ENCODE peak calls at places on chromosomes 4 and X, in ten cellular contexts. Y is GM13976, C is neural crest cell, V is type B pancreatic cell, L is HFF-Myc, A is AML-193, I is H4, W is upper lobe of right lung, M is dorsolateral prefrontal cortex, G is GM23248. U is an unnamed sample.

GRCh38 chr4:978957-979701 is 5.8 kb upstream of the DGKQ start:
- DNase-seq in Y (no peak), C (no peak), V (no peak), L (no peak), A (peak; percentile 92), I (no peak), W (no peak), M (no peak), G (peak; percentile 70), U (no peak)

GRCh38 chr4:189022441-189023035 is 883.3 kb downstream of the TRIML1 start:
- DNase-seq in Y (no peak), C (no peak), V (no peak), L (no peak), A (no peak), I (peak; percentile 55), W (no peak), M (no peak), G (peak; percentile 10), U (no peak)

GRCh38 chr4:13851541-13851940 is 224.0 kb upstream of the BOD1L1 start:
- DNase-seq in Y (no peak), C (no peak), V (no peak), L (no peak), A (no peak), I (no peak), W (no peak), M (no peak), G (no peak), U (no peak)

GRCh38 chrX:8864151-8864550 is 63.0 kb upstream of the FAM9A start:
- DNase-seq in Y (no peak), C (no peak), V (no peak), L (no peak), A (no peak), I (no peak), W (no peak), M (no peak), G (no peak), U (no peak)

GRCh38 chr4:121714548-121714947 is 17.8 kb upstream of the ANXA5 start:
- DNase-seq in Y (no peak), C (no peak), V (no peak), L (no peak), A (no peak), I (no peak), W (no peak), M (no peak), G (no peak), U (no peak)

GRCh38 chrX:31252133-31252532 is 180.3 kb upstream of the FTHL17 start:
- DNase-seq in Y (no peak), C (no peak), V (no peak), L (no peak), A (no peak), I (no peak), W (no peak), M (no peak), G (no peak), U (no peak)

GRCh38 chr4:184485279-184485678 is 10.9 kb upstream of the IRF2 start:
- DNase-seq in Y (no peak), C (no peak), V (no peak), L (no peak), A (no peak), I (no peak), W (no peak), M (no peak), G (no peak), U (no peak)

GRCh38 chrX:63784902-63785692 is at the start of gene ARHGEF9:
- DNase-seq in Y (peak; percentile 26), C (peak; percentile 34), V (peak; percentile 76), L (no peak), A (no peak), I (no peak), W (no peak), M (peak; percentile 21), G (peak; percentile 32), U (no peak)

GRCh38 chrX:134249231-134249630 is 12.2 kb downstream of the CCDC160 start:
- DNase-seq in Y (no peak), C (no peak), V (no peak), L (no peak), A (no peak), I (no peak), W (no peak), M (no peak), G (no peak), U (no peak)

GRCh38 chr4:183241322-183241640 is 78.8 kb downstream of the CLDN22 start:
- DNase-seq in Y (no peak), C (no peak), V (no peak), L (no peak), A (no peak), I (peak; percentile 70), W (no peak), M (no peak), G (peak; percentile 69), U (no peak)

GRCh38 chr4:8167291-8167690 is 8.7 kb upstream of the ABLIM2 start:
- DNase-seq in Y (no peak), C (no peak), V (no peak), L (no peak), A (no peak), I (no peak), W (no peak), M (no peak), G (no peak), U (no peak)

GRCh38 chr4:75637176-75637575 is 6.8 kb upstream of the CDKL2 start:
- DNase-seq in Y (no peak), C (no peak), V (no peak), L (no peak), A (no peak), I (no peak), W (no peak), M (no peak), G (peak; percentile 14), U (no peak)

GRCh38 chrX:99242001-99242400 is 1168.1 kb downstream of the PCDH19 start:
- DNase-seq in Y (no peak), C (no peak), V (no peak), L (no peak), A (no peak), I (no peak), W (no peak), M (no peak), G (no peak), U (no peak)

GRCh38 chr4:172042714-172043114 is 229.5 kb downstream of the GALNTL6 start:
- DNase-seq in Y (no peak), C (no peak), V (no peak), L (peak; percentile 2), A (no peak), I (peak; percentile 21), W (no peak), M (no peak), G (no peak), U (no peak)

GRCh38 chrX:104205548-104205947 is 39.3 kb downstream of the FAM199X start:
- DNase-seq in Y (no peak), C (no peak), V (no peak), L (no peak), A (no peak), I (no peak), W (no peak), M (no peak), G (no peak), U (no peak)

GRCh38 chr4:158008551-158009218 is 164.1 kb downstream of the GASK1B start:
- DNase-seq in Y (no peak), C (no peak), V (no peak), L (no peak), A (no peak), I (no peak), W (no peak), M (no peak), G (peak; percentile 36), U (no peak)

GRCh38 chrX:94361241-94361640 is 687.2 kb downstream of the FAM133A start:
- DNase-seq in Y (no peak), C (no peak), V (no peak), L (no peak), A (no peak), I (peak; percentile 7), W (no peak), M (no peak), G (no peak), U (no peak)

GRCh38 chrX:38675856-38676255 is 114.5 kb downstream of the TSPAN7 start:
- DNase-seq in Y (no peak), C (no peak), V (no peak), L (no peak), A (no peak), I (no peak), W (no peak), M (no peak), G (no peak), U (no peak)

GRCh38 chr4:105596676-105597075 is 44.3 kb downstream of the ARHGEF38 start:
- DNase-seq in Y (no peak), C (no peak), V (no peak), L (no peak), A (no peak), I (no peak), W (no peak), M (no peak), G (no peak), U (no peak)

U was measured in osteocyte.